ENCODE peak calls at places on chromosomes 3 and 15, in five cellular contexts. One of them, this sample, is unnamed.

GRCh38 chr3:4493931-4494806 is 1.0 kb downstream of the ITPR1 start:
- DNase-seq in colonic mucosa: peak; percentile 30
- DNase-seq in foreskin fibroblast: peak; percentile 14
- DNase-seq in CD8-positive, alpha-beta memory T cell: no peak
- DNase-seq in MM.1S: no peak
- DNase-seq in this sample: no peak

GRCh38 chr15:55267401-55268053 is 22.1 kb downstream of the RAB27A start:
- DNase-seq in CD8-positive, alpha-beta memory T cell: peak; percentile 88
- DNase-seq in colonic mucosa: peak; percentile 35
- DNase-seq in foreskin fibroblast: no peak
- DNase-seq in MM.1S: no peak
- DNase-seq in this sample: no peak

GRCh38 chr3:159266779-159267178 is 464.9 kb downstream of the MFSD1 start:
- DNase-seq in CD8-positive, alpha-beta memory T cell: no peak
- DNase-seq in MM.1S: peak; percentile 46
- DNase-seq in colonic mucosa: peak; percentile 38
- DNase-seq in foreskin fibroblast: no peak
- DNase-seq in this sample: no peak

GRCh38 chr3:87359807-87360206 is 83.4 kb upstream of the POU1F1 start:
- DNase-seq in foreskin fibroblast: no peak
- DNase-seq in CD8-positive, alpha-beta memory T cell: no peak
- DNase-seq in MM.1S: no peak
- DNase-seq in colonic mucosa: no peak
- DNase-seq in this sample: no peak

GRCh38 chr3:114899186-114899931 is 247.7 kb downstream of the ZBTB20 start:
- DNase-seq in CD8-positive, alpha-beta memory T cell: no peak
- DNase-seq in colonic mucosa: peak; percentile 34
- DNase-seq in foreskin fibroblast: no peak
- DNase-seq in MM.1S: peak; percentile 88
- DNase-seq in this sample: no peak

GRCh38 chr3:167657684-167658225 is 4.0 kb upstream of the WDR49 start:
- DNase-seq in CD8-positive, alpha-beta memory T cell: no peak
- DNase-seq in foreskin fibroblast: no peak
- DNase-seq in colonic mucosa: no peak
- DNase-seq in MM.1S: no peak
- DNase-seq in this sample: no peak

GRCh38 chr3:50600141-50600753 is 11.3 kb downstream of the CISH start:
- DNase-seq in foreskin fibroblast: no peak
- DNase-seq in MM.1S: no peak
- DNase-seq in CD8-positive, alpha-beta memory T cell: no peak
- DNase-seq in colonic mucosa: no peak
- DNase-seq in this sample: no peak

GRCh38 chr3:52238761-52239701 is at the start of gene TWF2:
- DNase-seq in colonic mucosa: peak; percentile 84
- DNase-seq in MM.1S: peak; percentile 81
- DNase-seq in foreskin fibroblast: peak; percentile 83
- DNase-seq in CD8-positive, alpha-beta memory T cell: peak; percentile 94
- DNase-seq in this sample: no peak

GRCh38 chr15:86333819-86334218 is 254.1 kb downstream of the AGBL1 start:
- DNase-seq in colonic mucosa: no peak
- DNase-seq in foreskin fibroblast: no peak
- DNase-seq in MM.1S: no peak
- DNase-seq in CD8-positive, alpha-beta memory T cell: no peak
- DNase-seq in this sample: no peak

GRCh38 chr3:137121704-137122314 is 164.0 kb downstream of the IL20RB start:
- DNase-seq in MM.1S: peak; percentile 78
- DNase-seq in colonic mucosa: peak; percentile 23
- DNase-seq in CD8-positive, alpha-beta memory T cell: no peak
- DNase-seq in foreskin fibroblast: peak; percentile 4
- DNase-seq in this sample: no peak

GRCh38 chr3:195147649-195148121 is 123.3 kb downstream of the XXYLT1 start:
- DNase-seq in MM.1S: peak; percentile 95
- DNase-seq in CD8-positive, alpha-beta memory T cell: peak; percentile 12
- DNase-seq in colonic mucosa: peak; percentile 60
- DNase-seq in foreskin fibroblast: no peak
- DNase-seq in this sample: no peak

GRCh38 chr3:27758083-27758482 is 36.0 kb upstream of the EOMES start:
- DNase-seq in CD8-positive, alpha-beta memory T cell: no peak
- DNase-seq in colonic mucosa: no peak
- DNase-seq in MM.1S: no peak
- DNase-seq in foreskin fibroblast: peak; percentile 79
- DNase-seq in this sample: no peak

GRCh38 chr3:193869221-193870201 is 266.4 kb upstream of the HES1 start:
- DNase-seq in CD8-positive, alpha-beta memory T cell: no peak
- DNase-seq in colonic mucosa: no peak
- DNase-seq in MM.1S: no peak
- DNase-seq in foreskin fibroblast: peak; percentile 85
- DNase-seq in this sample: peak; percentile 40
- H3K4me3 ChIP-seq in CD8-positive, alpha-beta memory T cell: no peak overlapping the region
- H3K4me3 ChIP-seq in colonic mucosa: no peak overlapping the region
- H3K4me3 ChIP-seq in MM.1S: no peak overlapping the region
- H3K4me3 ChIP-seq in foreskin fibroblast: no peak overlapping the region
- H3K4me3 ChIP-seq in this sample: no peak overlapping the region

DNA sequence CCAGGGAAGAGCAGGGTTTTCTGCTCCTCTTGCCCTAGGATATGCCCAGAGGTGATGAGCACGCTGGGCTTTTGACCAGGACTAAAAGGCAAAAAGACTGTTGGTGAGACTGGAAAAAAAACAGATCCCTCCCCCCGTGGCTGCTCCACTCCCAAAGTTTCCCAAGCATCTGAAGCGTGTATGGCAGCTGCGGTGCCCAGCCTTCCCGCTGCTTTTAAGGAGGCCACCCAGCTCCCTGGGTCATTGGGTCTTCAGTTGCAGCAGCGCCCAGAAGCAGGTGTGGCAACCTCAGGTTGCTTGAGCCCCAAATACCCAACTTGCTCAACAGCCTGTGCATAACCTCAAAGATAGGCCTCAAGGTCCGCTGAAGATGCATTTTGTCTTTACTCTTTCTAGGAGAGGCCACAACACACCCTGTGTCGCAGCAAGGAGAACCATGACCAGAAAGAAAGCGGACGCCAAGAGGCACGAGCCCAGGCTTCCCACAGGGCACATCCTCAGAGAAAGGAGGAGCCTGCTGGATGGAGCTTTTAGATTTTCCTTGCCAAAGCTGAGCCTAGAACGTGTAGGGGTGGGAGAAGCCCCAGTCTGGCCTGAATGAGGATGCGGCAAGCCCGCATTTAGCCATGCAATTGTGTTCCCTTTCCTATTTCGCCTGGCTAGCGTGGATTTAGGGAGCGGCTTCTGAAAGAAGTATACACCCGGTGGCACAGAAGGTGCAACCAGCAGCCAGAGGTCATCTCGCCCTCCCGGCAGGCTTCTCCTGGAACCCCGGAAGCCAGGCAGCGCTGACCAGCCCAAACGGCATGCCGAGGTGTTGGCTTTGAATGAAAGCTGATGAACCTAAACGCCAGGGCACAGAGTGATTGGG is 1.9 kb downstream of the SRGAP3 start:
- DNase-seq in MM.1S: no peak
- DNase-seq in foreskin fibroblast: no peak
- DNase-seq in CD8-positive, alpha-beta memory T cell: no peak
- DNase-seq in colonic mucosa: no peak
- DNase-seq in this sample: no peak
- H3K4me3 ChIP-seq in MM.1S: no peak overlapping the region
- H3K4me3 ChIP-seq in foreskin fibroblast: no peak overlapping the region
- H3K4me3 ChIP-seq in CD8-positive, alpha-beta memory T cell: no peak overlapping the region
- H3K4me3 ChIP-seq in colonic mucosa: no peak overlapping the region
- H3K4me3 ChIP-seq in this sample: no peak overlapping the region

GRCh38 chr15:31396881-31397560 is 70.4 kb downstream of the KLF13 start:
- DNase-seq in MM.1S: no peak
- DNase-seq in colonic mucosa: peak; percentile 97
- DNase-seq in foreskin fibroblast: peak; percentile 79
- DNase-seq in CD8-positive, alpha-beta memory T cell: no peak
- DNase-seq in this sample: peak; percentile 36
- H3K4me3 ChIP-seq in MM.1S: no peak overlapping the region
- H3K4me3 ChIP-seq in colonic mucosa: no peak overlapping the region
- H3K4me3 ChIP-seq in foreskin fibroblast: no peak overlapping the region
- H3K4me3 ChIP-seq in CD8-positive, alpha-beta memory T cell: no peak overlapping the region
- H3K4me3 ChIP-seq in this sample: no peak overlapping the region

GRCh38 chr3:133953297-133953696 is 57.6 kb upstream of the RAB6B start:
- DNase-seq in foreskin fibroblast: no peak
- DNase-seq in colonic mucosa: no peak
- DNase-seq in MM.1S: no peak
- DNase-seq in CD8-positive, alpha-beta memory T cell: no peak
- DNase-seq in this sample: no peak
- H3K4me3 ChIP-seq in foreskin fibroblast: no peak overlapping the region
- H3K4me3 ChIP-seq in colonic mucosa: no peak overlapping the region
- H3K4me3 ChIP-seq in MM.1S: no peak overlapping the region
- H3K4me3 ChIP-seq in CD8-positive, alpha-beta memory T cell: no peak overlapping the region
- H3K4me3 ChIP-seq in this sample: no peak overlapping the region

DNA sequence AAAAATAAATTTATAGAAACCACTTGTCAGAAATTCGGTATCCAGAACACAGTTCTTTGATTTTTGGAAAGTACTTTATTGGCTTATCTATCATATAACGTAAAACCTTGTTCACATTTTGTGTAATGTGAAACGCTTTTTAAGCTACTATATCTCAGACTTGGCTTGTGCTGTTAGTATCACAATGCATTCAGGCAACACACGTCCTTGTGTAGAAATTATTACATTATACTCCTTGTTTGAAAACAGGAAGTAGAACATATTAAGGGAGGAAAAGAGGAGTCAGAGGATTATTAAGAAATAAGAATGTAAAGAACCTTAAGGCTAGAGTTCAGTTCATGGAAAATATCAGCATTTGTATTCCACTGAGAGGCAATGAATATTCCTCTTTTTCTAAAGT is 1.6 kb downstream of the DNAJC13 start:
- DNase-seq in MM.1S: no peak
- DNase-seq in foreskin fibroblast: no peak
- DNase-seq in CD8-positive, alpha-beta memory T cell: no peak
- DNase-seq in colonic mucosa: no peak
- DNase-seq in this sample: no peak
- H3K4me3 ChIP-seq in MM.1S: peak overlapping the region; percentile 87
- H3K4me3 ChIP-seq in foreskin fibroblast: peak overlapping the region; percentile 99
- H3K4me3 ChIP-seq in CD8-positive, alpha-beta memory T cell: no peak overlapping the region
- H3K4me3 ChIP-seq in colonic mucosa: peak overlapping the region; percentile 94
- H3K4me3 ChIP-seq in this sample: peak overlapping the region; percentile 96

GRCh38 chr15:41597787-41598186 is 38.8 kb downstream of the TYRO3 start:
- DNase-seq in MM.1S: no peak
- DNase-seq in CD8-positive, alpha-beta memory T cell: no peak
- DNase-seq in colonic mucosa: no peak
- DNase-seq in foreskin fibroblast: no peak
- DNase-seq in this sample: no peak

GRCh38 chr15:41599061-41599460 is 40.0 kb downstream of the TYRO3 start:
- DNase-seq in CD8-positive, alpha-beta memory T cell: no peak
- DNase-seq in MM.1S: no peak
- DNase-seq in colonic mucosa: no peak
- DNase-seq in foreskin fibroblast: no peak
- DNase-seq in this sample: no peak

DNA sequence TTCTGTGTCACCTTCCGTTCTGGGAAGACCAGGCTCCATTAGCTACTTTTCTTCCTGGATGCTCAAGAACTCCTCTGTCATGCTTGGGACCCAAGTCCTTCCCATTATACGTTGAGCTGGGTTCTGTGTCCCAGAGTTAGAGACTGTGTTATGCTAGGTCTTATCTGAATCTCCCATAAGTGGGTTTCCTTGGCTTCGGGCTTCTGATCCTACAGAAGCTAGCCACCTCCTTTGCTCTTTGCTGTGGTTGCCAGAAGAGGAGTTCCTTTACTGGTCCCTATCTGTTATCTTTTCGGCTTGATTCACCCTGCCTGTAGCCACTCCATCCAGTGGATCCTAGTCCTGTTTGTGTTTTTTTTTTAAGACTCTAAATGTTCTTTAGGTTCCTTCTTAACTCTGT is 38.0 kb downstream of the TYRO3 start:
- DNase-seq in CD8-positive, alpha-beta memory T cell: no peak
- DNase-seq in foreskin fibroblast: no peak
- DNase-seq in MM.1S: no peak
- DNase-seq in colonic mucosa: no peak
- DNase-seq in this sample: no peak
- H3K4me3 ChIP-seq in CD8-positive, alpha-beta memory T cell: no peak overlapping the region
- H3K4me3 ChIP-seq in foreskin fibroblast: no peak overlapping the region
- H3K4me3 ChIP-seq in MM.1S: no peak overlapping the region
- H3K4me3 ChIP-seq in colonic mucosa: no peak overlapping the region
- H3K4me3 ChIP-seq in this sample: no peak overlapping the region

GRCh38 chr15:25860885-25861866 is 2.0 kb downstream of the ATP10A start:
- DNase-seq in MM.1S: no peak
- DNase-seq in colonic mucosa: no peak
- DNase-seq in foreskin fibroblast: no peak
- DNase-seq in CD8-positive, alpha-beta memory T cell: peak; percentile 62
- DNase-seq in this sample: no peak

GRCh38 chr15:25862469-25863066 is 559 bp downstream of the ATP10A start:
- DNase-seq in MM.1S: no peak
- DNase-seq in foreskin fibroblast: no peak
- DNase-seq in CD8-positive, alpha-beta memory T cell: peak; percentile 69
- DNase-seq in colonic mucosa: no peak
- DNase-seq in this sample: no peak

GRCh38 chr15:25863968-25864580 is 947 bp upstream of the ATP10A start:
- DNase-seq in colonic mucosa: no peak
- DNase-seq in CD8-positive, alpha-beta memory T cell: no peak
- DNase-seq in MM.1S: no peak
- DNase-seq in foreskin fibroblast: no peak
- DNase-seq in this sample: no peak

GRCh38 chr15:25863067-25863967 is at the start of gene ATP10A:
- DNase-seq in CD8-positive, alpha-beta memory T cell: peak; percentile 44
- DNase-seq in colonic mucosa: no peak
- DNase-seq in foreskin fibroblast: peak; percentile 45
- DNase-seq in MM.1S: no peak
- DNase-seq in this sample: no peak

DNA sequence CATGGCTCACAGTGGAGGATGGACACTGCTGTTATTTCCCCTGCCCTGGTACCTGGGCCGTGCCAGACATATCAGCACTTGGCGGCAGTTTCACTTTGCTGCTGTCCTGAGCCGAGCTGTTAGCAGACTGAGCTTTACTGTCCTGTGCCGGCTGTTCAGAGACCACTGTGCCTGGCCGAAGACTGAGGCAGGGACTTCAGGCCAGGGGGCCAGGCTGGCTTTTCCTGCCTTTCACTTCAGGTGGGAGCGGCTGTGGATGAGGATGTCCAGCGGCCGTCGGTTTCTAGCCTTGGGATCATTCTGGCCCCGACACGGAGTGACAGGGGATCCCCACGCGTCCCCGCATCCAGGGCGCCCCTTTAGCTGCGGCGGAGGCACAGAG is 1.0 kb downstream of the ATP10A start:
- DNase-seq in foreskin fibroblast: no peak
- DNase-seq in MM.1S: no peak
- DNase-seq in CD8-positive, alpha-beta memory T cell: no peak
- DNase-seq in colonic mucosa: no peak
- DNase-seq in this sample: no peak
- H3K4me3 ChIP-seq in foreskin fibroblast: peak overlapping the region; percentile 78
- H3K4me3 ChIP-seq in MM.1S: no peak overlapping the region
- H3K4me3 ChIP-seq in CD8-positive, alpha-beta memory T cell: peak overlapping the region; percentile 77
- H3K4me3 ChIP-seq in colonic mucosa: peak overlapping the region; percentile 45
- H3K4me3 ChIP-seq in this sample: peak overlapping the region; percentile 64

GRCh38 chr3:186772886-186773417 is 10.4 kb upstream of the EIF4A2 start:
- DNase-seq in CD8-positive, alpha-beta memory T cell: no peak
- DNase-seq in colonic mucosa: peak; percentile 71
- DNase-seq in MM.1S: peak; percentile 83
- DNase-seq in foreskin fibroblast: peak; percentile 66
- DNase-seq in this sample: no peak
- H3K4me3 ChIP-seq in CD8-positive, alpha-beta memory T cell: peak overlapping the region; percentile 47
- H3K4me3 ChIP-seq in colonic mucosa: no peak overlapping the region
- H3K4me3 ChIP-seq in MM.1S: peak overlapping the region; percentile 64
- H3K4me3 ChIP-seq in foreskin fibroblast: peak overlapping the region; percentile 42
- H3K4me3 ChIP-seq in this sample: peak overlapping the region; percentile 41

This sample was measured in HFF-Myc.